ENCODE peak calls at places on chromosome 15, in eight cellular contexts. Q is GM06990, F is WERI-Rb-1, G is A673, E is SK-N-SH, S is PC-9, M is AG04450, D is cardiac fibroblast. R is an unnamed sample.

GRCh38 chr15:81133782-81134461 is at the start of gene CFAP161:
- DNase-seq in M (peak; percentile 33), Q (peak; percentile 64), D (peak; percentile 77), E (peak; percentile 93), S (no peak), G (peak; percentile 68), F (peak; percentile 93), R (no peak)

GRCh38 chr15:65824031-65824743 is 32.1 kb upstream of the DENND4A start:
- DNase-seq in S (peak; percentile 35), M (no peak), E (peak; percentile 71), Q (no peak), D (peak; percentile 81), F (peak; percentile 59), G (peak; percentile 67), R (peak; percentile 77)

GRCh38 chr15:88118741-88119140 is 137.8 kb downstream of the NTRK3 start:
- DNase-seq in D (no peak), M (no peak), Q (no peak), F (no peak), E (no peak), S (no peak), G (no peak), R (no peak)

GRCh38 chr15:47542312-47543094 is 174.8 kb upstream of the SEMA6D start:
- DNase-seq in S (no peak), Q (no peak), M (no peak), F (no peak), E (no peak), D (no peak), G (no peak), R (no peak)

GRCh38 chr15:90419738-90420487 is 31.9 kb downstream of the IQGAP1 start:
- DNase-seq in F (no peak), E (no peak), S (peak; percentile 89), M (peak; percentile 59), G (peak; percentile 72), D (peak; percentile 75), Q (peak; percentile 18), R (peak; percentile 57)

GRCh38 chr15:33013827-33014445 is 180.6 kb downstream of the FMN1 start:
- DNase-seq in Q (no peak), F (no peak), S (peak; percentile 93), G (peak; percentile 9), E (no peak), D (peak; percentile 27), M (no peak), R (no peak)

GRCh38 chr15:36882487-36883108 is 217.8 kb downstream of the MEIS2 start:
- DNase-seq in E (no peak), Q (no peak), D (no peak), F (no peak), M (no peak), G (no peak), S (no peak), R (no peak)

GRCh38 chr15:92162657-92163056 is 231.0 kb upstream of the ST8SIA2 start:
- DNase-seq in E (no peak), Q (no peak), G (no peak), M (no peak), F (no peak), S (no peak), D (no peak), R (no peak)

GRCh38 chr15:71780349-71780976 is 29.9 kb upstream of the NR2E3 start:
- DNase-seq in M (no peak), G (peak; percentile 69), F (peak; percentile 55), S (peak; percentile 48), D (peak; percentile 84), Q (peak; percentile 44), E (peak; percentile 77), R (peak; percentile 75)

GRCh38 chr15:31364301-31365031 is 37.8 kb downstream of the KLF13 start:
- DNase-seq in E (peak; percentile 65), D (no peak), M (no peak), Q (no peak), G (no peak), S (no peak), F (no peak), R (no peak)

GRCh38 chr15:76150508-76150907 is 90.7 kb downstream of the TMEM266 start:
- DNase-seq in F (no peak), S (no peak), G (no peak), E (no peak), D (no peak), M (no peak), Q (no peak), R (peak; percentile 31)

GRCh38 chr15:76152197-76152596 is 92.4 kb downstream of the TMEM266 start:
- DNase-seq in Q (no peak), M (no peak), E (no peak), F (no peak), D (no peak), S (no peak), G (no peak), R (no peak)

GRCh38 chr15:76151599-76151974 is 91.8 kb downstream of the TMEM266 start:
- DNase-seq in F (no peak), D (no peak), G (no peak), E (no peak), S (no peak), Q (no peak), M (no peak), R (no peak)

GRCh38 chr15:76149291-76149910 is 89.6 kb downstream of the TMEM266 start:
- DNase-seq in F (no peak), M (peak; percentile 32), E (no peak), Q (no peak), G (no peak), D (no peak), S (no peak), R (no peak)

GRCh38 chr15:76150971-76151598 is 91.3 kb downstream of the TMEM266 start:
- DNase-seq in M (peak; percentile 68), F (peak; percentile 87), D (peak; percentile 72), G (peak; percentile 81), E (peak; percentile 89), Q (peak; percentile 74), S (peak; percentile 75), R (peak; percentile 86)
- H3K4me3 ChIP-seq in M (no peak overlapping the region), F (no peak overlapping the region), D (no peak overlapping the region), G (no peak overlapping the region), E (no peak overlapping the region), Q (no peak overlapping the region), S (no peak overlapping the region), R (no peak overlapping the region)

GRCh38 chr15:42992626-42993025 is 72.0 kb upstream of the TTBK2 start:
- DNase-seq in F (no peak), Q (no peak), M (no peak), E (no peak), S (no peak), D (peak; percentile 2), G (no peak), R (no peak)
- TF ChIP-seq CTCF in F (no peak), Q (no peak), M (no peak), E (no peak), S (no peak), D (no peak), G (no peak), R (no peak)

GRCh38 chr15:58484794-58485600 is 53.2 kb downstream of the LIPC start:
- DNase-seq in E (no peak), M (no peak), G (no peak), Q (no peak), D (no peak), F (no peak), S (no peak), R (no peak)
- H3K4me3 ChIP-seq in E (no peak overlapping the region), M (no peak overlapping the region), G (no peak overlapping the region), Q (no peak overlapping the region), D (no peak overlapping the region), F (no peak overlapping the region), S (no peak overlapping the region), R (no peak overlapping the region)

GRCh38 chr15:57747206-57747605 is 40.7 kb downstream of the POLR2M start:
- DNase-seq in M (no peak), S (no peak), G (no peak), F (no peak), D (no peak), E (no peak), Q (no peak), R (peak; percentile 9)

GRCh38 chr15:57741089-57741488 is 34.6 kb downstream of the POLR2M start:
- DNase-seq in S (no peak), G (no peak), D (no peak), Q (no peak), F (no peak), E (no peak), M (no peak), R (no peak)

GRCh38 chr15:57746752-57747151 is 40.2 kb downstream of the POLR2M start:
- DNase-seq in F (no peak), Q (no peak), D (no peak), E (no peak), M (no peak), S (no peak), G (no peak), R (no peak)

GRCh38 chr15:57740048-57740447 is 33.5 kb downstream of the POLR2M start:
- DNase-seq in F (no peak), E (no peak), D (no peak), G (no peak), M (no peak), Q (no peak), S (no peak), R (no peak)

DNA sequence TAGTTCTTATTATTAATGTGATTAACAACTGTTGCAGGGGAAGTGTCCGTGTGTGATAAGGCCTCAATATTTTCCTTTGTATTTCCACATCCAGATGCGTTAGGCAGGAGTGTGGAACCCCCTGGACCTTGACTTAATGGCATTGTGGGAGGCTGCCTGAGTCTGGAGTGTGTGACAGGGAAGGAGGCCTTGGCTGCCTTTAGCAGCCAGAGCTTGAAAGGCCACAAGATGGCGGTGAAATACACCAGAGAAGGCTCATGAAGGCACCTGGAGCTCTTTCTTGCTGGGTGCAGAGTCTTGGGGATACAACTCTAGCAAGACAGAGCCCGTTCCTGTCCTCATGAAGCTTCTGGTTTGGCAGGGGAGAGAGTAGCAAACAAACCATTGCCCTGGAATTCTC is 36.9 kb downstream of the POLR2M start:
- DNase-seq in G (peak; percentile 26), E (no peak), D (no peak), Q (no peak), M (no peak), F (peak; percentile 33), S (no peak), R (peak; percentile 20)
- TF ChIP-seq CTCF in G (peak; percentile 44), E (peak; percentile 10), D (no peak), Q (peak; percentile 23), M (no peak), F (peak; percentile 48), S (no peak), R (no peak)

GRCh38 chr15:34334676-34335075 is 2.9 kb downstream of the SLC12A6 start:
- DNase-seq in Q (no peak), M (no peak), G (no peak), F (no peak), E (no peak), S (peak; percentile 69), D (no peak), R (no peak)
- H3K4me3 ChIP-seq in Q (peak overlapping the region; percentile 95), M (no peak overlapping the region), G (no peak overlapping the region), F (no peak overlapping the region), E (no peak overlapping the region), S (peak overlapping the region; percentile 86), D (no peak overlapping the region), R (peak overlapping the region; percentile 70)

GRCh38 chr15:77584691-77585090 is 48.0 kb downstream of the LINGO1 start:
- DNase-seq in E (no peak), G (no peak), D (no peak), Q (no peak), S (no peak), M (no peak), F (no peak), R (no peak)
- TF ChIP-seq CTCF in E (no peak), G (no peak), D (no peak), Q (no peak), S (no peak), M (no peak), F (no peak), R (no peak)